ENCODE peak calls at places on chromosomes 3 and 15, in ten cellular contexts. One of them, this sample, is unnamed.

GRCh38 chr3:52217409-52217805 is 8.0 kb downstream of the TLR9 start:
- DNase-seq in GM03348: no peak
- DNase-seq in NCI-H1105: no peak
- DNase-seq in activated T-cell treated with anti-CD3 and anti-CD28 coated beads, Interleukin-2, amount 50 U/mL, for 4 hours: no peak
- DNase-seq in activated naive CD4-positive, alpha-beta T cell: no peak
- DNase-seq in amygdala: no peak
- DNase-seq in mucosa of gallbladder: no peak
- DNase-seq in HFFc6: no peak
- DNase-seq in activated CD4-positive, alpha-beta T cell treated with anti-CD3 and anti-CD28 coated beads for 48 hours: peak
- DNase-seq in uterus: no peak
- DNase-seq in this sample: no peak

GRCh38 chr3:14876942-14877341 is 58.2 kb downstream of the FGD5 start:
- DNase-seq in GM03348: peak
- DNase-seq in activated T-cell treated with anti-CD3 and anti-CD28 coated beads, Interleukin-2, amount 50 U/mL, for 4 hours: no peak
- DNase-seq in mucosa of gallbladder: peak
- DNase-seq in NCI-H1105: no peak
- DNase-seq in activated CD4-positive, alpha-beta T cell treated with anti-CD3 and anti-CD28 coated beads for 48 hours: no peak
- DNase-seq in uterus: peak
- DNase-seq in activated naive CD4-positive, alpha-beta T cell: no peak
- DNase-seq in HFFc6: no peak
- DNase-seq in amygdala: no peak
- DNase-seq in this sample: peak

GRCh38 chr3:43892061-43892460 is 201.3 kb downstream of the ABHD5 start:
- DNase-seq in GM03348: no peak
- DNase-seq in NCI-H1105: no peak
- DNase-seq in mucosa of gallbladder: no peak
- DNase-seq in activated T-cell treated with anti-CD3 and anti-CD28 coated beads, Interleukin-2, amount 50 U/mL, for 4 hours: no peak
- DNase-seq in activated CD4-positive, alpha-beta T cell treated with anti-CD3 and anti-CD28 coated beads for 48 hours: no peak
- DNase-seq in HFFc6: no peak
- DNase-seq in amygdala: no peak
- DNase-seq in activated naive CD4-positive, alpha-beta T cell: no peak
- DNase-seq in uterus: no peak
- DNase-seq in this sample: no peak

GRCh38 chr15:93180656-93181055 is 91.6 kb upstream of the RGMA start:
- DNase-seq in activated T-cell treated with anti-CD3 and anti-CD28 coated beads, Interleukin-2, amount 50 U/mL, for 4 hours: no peak
- DNase-seq in NCI-H1105: no peak
- DNase-seq in uterus: no peak
- DNase-seq in amygdala: no peak
- DNase-seq in activated CD4-positive, alpha-beta T cell treated with anti-CD3 and anti-CD28 coated beads for 48 hours: no peak
- DNase-seq in GM03348: no peak
- DNase-seq in activated naive CD4-positive, alpha-beta T cell: no peak
- DNase-seq in mucosa of gallbladder: no peak
- DNase-seq in HFFc6: no peak
- DNase-seq in this sample: no peak

GRCh38 chr15:37967788-37968187 is 33.3 kb downstream of the TMCO5A start:
- DNase-seq in HFFc6: no peak
- DNase-seq in uterus: no peak
- DNase-seq in NCI-H1105: no peak
- DNase-seq in GM03348: no peak
- DNase-seq in activated CD4-positive, alpha-beta T cell treated with anti-CD3 and anti-CD28 coated beads for 48 hours: no peak
- DNase-seq in mucosa of gallbladder: peak
- DNase-seq in activated T-cell treated with anti-CD3 and anti-CD28 coated beads, Interleukin-2, amount 50 U/mL, for 4 hours: no peak
- DNase-seq in amygdala: no peak
- DNase-seq in activated naive CD4-positive, alpha-beta T cell: no peak
- DNase-seq in this sample: no peak

GRCh38 chr3:134323966-134324962 is 50.0 kb downstream of the AMOTL2 start:
- DNase-seq in NCI-H1105: no peak
- DNase-seq in GM03348: no peak
- DNase-seq in amygdala: no peak
- DNase-seq in mucosa of gallbladder: no peak
- DNase-seq in activated T-cell treated with anti-CD3 and anti-CD28 coated beads, Interleukin-2, amount 50 U/mL, for 4 hours: no peak
- DNase-seq in activated naive CD4-positive, alpha-beta T cell: no peak
- DNase-seq in HFFc6: no peak
- DNase-seq in uterus: no peak
- DNase-seq in activated CD4-positive, alpha-beta T cell treated with anti-CD3 and anti-CD28 coated beads for 48 hours: no peak
- DNase-seq in this sample: no peak

GRCh38 chr3:22542311-22542710 is 660.8 kb upstream of the UBE2E2 start:
- DNase-seq in HFFc6: no peak
- DNase-seq in uterus: no peak
- DNase-seq in GM03348: no peak
- DNase-seq in activated T-cell treated with anti-CD3 and anti-CD28 coated beads, Interleukin-2, amount 50 U/mL, for 4 hours: no peak
- DNase-seq in activated CD4-positive, alpha-beta T cell treated with anti-CD3 and anti-CD28 coated beads for 48 hours: no peak
- DNase-seq in NCI-H1105: no peak
- DNase-seq in mucosa of gallbladder: no peak
- DNase-seq in amygdala: no peak
- DNase-seq in activated naive CD4-positive, alpha-beta T cell: no peak
- DNase-seq in this sample: no peak

GRCh38 chr3:170211668-170212067 is 10.6 kb upstream of the PRKCI start:
- DNase-seq in uterus: no peak
- DNase-seq in GM03348: no peak
- DNase-seq in amygdala: no peak
- DNase-seq in NCI-H1105: no peak
- DNase-seq in activated CD4-positive, alpha-beta T cell treated with anti-CD3 and anti-CD28 coated beads for 48 hours: no peak
- DNase-seq in activated naive CD4-positive, alpha-beta T cell: no peak
- DNase-seq in HFFc6: no peak
- DNase-seq in activated T-cell treated with anti-CD3 and anti-CD28 coated beads, Interleukin-2, amount 50 U/mL, for 4 hours: no peak
- DNase-seq in mucosa of gallbladder: no peak
- DNase-seq in this sample: no peak

GRCh38 chr3:170307998-170308398 is 49.5 kb upstream of the SKIL start:
- DNase-seq in amygdala: no peak
- DNase-seq in uterus: no peak
- DNase-seq in NCI-H1105: no peak
- DNase-seq in activated naive CD4-positive, alpha-beta T cell: no peak
- DNase-seq in GM03348: no peak
- DNase-seq in activated T-cell treated with anti-CD3 and anti-CD28 coated beads, Interleukin-2, amount 50 U/mL, for 4 hours: no peak
- DNase-seq in mucosa of gallbladder: no peak
- DNase-seq in activated CD4-positive, alpha-beta T cell treated with anti-CD3 and anti-CD28 coated beads for 48 hours: no peak
- DNase-seq in HFFc6: peak
- DNase-seq in this sample: no peak

GRCh38 chr3:158103956-158104338 is 2.3 kb downstream of the SHOX2 start:
- DNase-seq in activated CD4-positive, alpha-beta T cell treated with anti-CD3 and anti-CD28 coated beads for 48 hours: no peak
- DNase-seq in NCI-H1105: no peak
- DNase-seq in mucosa of gallbladder: no peak
- DNase-seq in GM03348: peak
- DNase-seq in activated naive CD4-positive, alpha-beta T cell: no peak
- DNase-seq in activated T-cell treated with anti-CD3 and anti-CD28 coated beads, Interleukin-2, amount 50 U/mL, for 4 hours: no peak
- DNase-seq in uterus: no peak
- DNase-seq in HFFc6: no peak
- DNase-seq in amygdala: no peak
- DNase-seq in this sample: no peak

GRCh38 chr15:32122013-32122412 is 91.7 kb downstream of the CHRNA7 start:
- DNase-seq in activated T-cell treated with anti-CD3 and anti-CD28 coated beads, Interleukin-2, amount 50 U/mL, for 4 hours: no peak
- DNase-seq in NCI-H1105: no peak
- DNase-seq in GM03348: no peak
- DNase-seq in HFFc6: no peak
- DNase-seq in activated naive CD4-positive, alpha-beta T cell: no peak
- DNase-seq in activated CD4-positive, alpha-beta T cell treated with anti-CD3 and anti-CD28 coated beads for 48 hours: no peak
- DNase-seq in uterus: no peak
- DNase-seq in amygdala: no peak
- DNase-seq in mucosa of gallbladder: no peak
- DNase-seq in this sample: no peak

GRCh38 chr15:68646156-68646555 is 67.4 kb downstream of the CORO2B start:
- DNase-seq in mucosa of gallbladder: no peak
- DNase-seq in NCI-H1105: no peak
- DNase-seq in activated naive CD4-positive, alpha-beta T cell: no peak
- DNase-seq in activated CD4-positive, alpha-beta T cell treated with anti-CD3 and anti-CD28 coated beads for 48 hours: no peak
- DNase-seq in HFFc6: no peak
- DNase-seq in amygdala: no peak
- DNase-seq in activated T-cell treated with anti-CD3 and anti-CD28 coated beads, Interleukin-2, amount 50 U/mL, for 4 hours: no peak
- DNase-seq in GM03348: no peak
- DNase-seq in uterus: peak
- DNase-seq in this sample: no peak

GRCh38 chr15:58038426-58039106 is 26.9 kb downstream of the ALDH1A2 start:
- DNase-seq in amygdala: no peak
- DNase-seq in uterus: no peak
- DNase-seq in mucosa of gallbladder: peak
- DNase-seq in GM03348: no peak
- DNase-seq in NCI-H1105: peak
- DNase-seq in HFFc6: no peak
- DNase-seq in activated T-cell treated with anti-CD3 and anti-CD28 coated beads, Interleukin-2, amount 50 U/mL, for 4 hours: no peak
- DNase-seq in activated CD4-positive, alpha-beta T cell treated with anti-CD3 and anti-CD28 coated beads for 48 hours: no peak
- DNase-seq in activated naive CD4-positive, alpha-beta T cell: no peak
- DNase-seq in this sample: no peak

GRCh38 chr15:68319997-68320396 is 42.5 kb downstream of the FEM1B start:
- DNase-seq in activated CD4-positive, alpha-beta T cell treated with anti-CD3 and anti-CD28 coated beads for 48 hours: no peak
- DNase-seq in activated naive CD4-positive, alpha-beta T cell: no peak
- DNase-seq in uterus: no peak
- DNase-seq in mucosa of gallbladder: no peak
- DNase-seq in amygdala: no peak
- DNase-seq in activated T-cell treated with anti-CD3 and anti-CD28 coated beads, Interleukin-2, amount 50 U/mL, for 4 hours: no peak
- DNase-seq in HFFc6: no peak
- DNase-seq in GM03348: no peak
- DNase-seq in NCI-H1105: no peak
- DNase-seq in this sample: no peak

GRCh38 chr3:126540946-126541627 is 17.1 kb downstream of the CHST13 start:
- DNase-seq in mucosa of gallbladder: no peak
- DNase-seq in activated T-cell treated with anti-CD3 and anti-CD28 coated beads, Interleukin-2, amount 50 U/mL, for 4 hours: no peak
- DNase-seq in activated naive CD4-positive, alpha-beta T cell: no peak
- DNase-seq in activated CD4-positive, alpha-beta T cell treated with anti-CD3 and anti-CD28 coated beads for 48 hours: no peak
- DNase-seq in HFFc6: no peak
- DNase-seq in uterus: peak
- DNase-seq in NCI-H1105: no peak
- DNase-seq in amygdala: no peak
- DNase-seq in GM03348: no peak
- DNase-seq in this sample: no peak

GRCh38 chr15:78697449-78697848 is 56.4 kb upstream of the CHRNB4 start:
- DNase-seq in activated T-cell treated with anti-CD3 and anti-CD28 coated beads, Interleukin-2, amount 50 U/mL, for 4 hours: no peak
- DNase-seq in HFFc6: no peak
- DNase-seq in GM03348: no peak
- DNase-seq in amygdala: no peak
- DNase-seq in mucosa of gallbladder: no peak
- DNase-seq in activated naive CD4-positive, alpha-beta T cell: no peak
- DNase-seq in uterus: no peak
- DNase-seq in activated CD4-positive, alpha-beta T cell treated with anti-CD3 and anti-CD28 coated beads for 48 hours: no peak
- DNase-seq in NCI-H1105: no peak
- DNase-seq in this sample: no peak

GRCh38 chr3:195763248-195763830 is 42.6 kb downstream of the MUC20 start:
- DNase-seq in amygdala: no peak
- DNase-seq in activated T-cell treated with anti-CD3 and anti-CD28 coated beads, Interleukin-2, amount 50 U/mL, for 4 hours: no peak
- DNase-seq in HFFc6: no peak
- DNase-seq in uterus: no peak
- DNase-seq in GM03348: no peak
- DNase-seq in mucosa of gallbladder: no peak
- DNase-seq in activated CD4-positive, alpha-beta T cell treated with anti-CD3 and anti-CD28 coated beads for 48 hours: no peak
- DNase-seq in activated naive CD4-positive, alpha-beta T cell: no peak
- DNase-seq in NCI-H1105: no peak
- DNase-seq in this sample: no peak

GRCh38 chr3:184832903-184833302 is 20.9 kb downstream of the VPS8 start:
- DNase-seq in activated CD4-positive, alpha-beta T cell treated with anti-CD3 and anti-CD28 coated beads for 48 hours: no peak
- DNase-seq in activated T-cell treated with anti-CD3 and anti-CD28 coated beads, Interleukin-2, amount 50 U/mL, for 4 hours: no peak
- DNase-seq in GM03348: no peak
- DNase-seq in mucosa of gallbladder: no peak
- DNase-seq in HFFc6: no peak
- DNase-seq in activated naive CD4-positive, alpha-beta T cell: no peak
- DNase-seq in uterus: no peak
- DNase-seq in amygdala: no peak
- DNase-seq in NCI-H1105: no peak
- DNase-seq in this sample: no peak

GRCh38 chr3:16427309-16427965 is 86.1 kb downstream of the RFTN1 start:
- DNase-seq in activated CD4-positive, alpha-beta T cell treated with anti-CD3 and anti-CD28 coated beads for 48 hours: no peak
- DNase-seq in HFFc6: peak
- DNase-seq in activated T-cell treated with anti-CD3 and anti-CD28 coated beads, Interleukin-2, amount 50 U/mL, for 4 hours: no peak
- DNase-seq in activated naive CD4-positive, alpha-beta T cell: no peak
- DNase-seq in mucosa of gallbladder: peak
- DNase-seq in GM03348: peak
- DNase-seq in amygdala: no peak
- DNase-seq in uterus: peak
- DNase-seq in NCI-H1105: no peak
- DNase-seq in this sample: no peak

GRCh38 chr3:138284079-138284478 is 45.6 kb downstream of the NME9 start:
- DNase-seq in uterus: no peak
- DNase-seq in NCI-H1105: no peak
- DNase-seq in activated CD4-positive, alpha-beta T cell treated with anti-CD3 and anti-CD28 coated beads for 48 hours: no peak
- DNase-seq in HFFc6: no peak
- DNase-seq in activated T-cell treated with anti-CD3 and anti-CD28 coated beads, Interleukin-2, amount 50 U/mL, for 4 hours: no peak
- DNase-seq in GM03348: no peak
- DNase-seq in activated naive CD4-positive, alpha-beta T cell: no peak
- DNase-seq in amygdala: no peak
- DNase-seq in mucosa of gallbladder: no peak
- DNase-seq in this sample: no peak

GRCh38 chr3:172315401-172316091 is 132.7 kb downstream of the GHSR start:
- DNase-seq in activated T-cell treated with anti-CD3 and anti-CD28 coated beads, Interleukin-2, amount 50 U/mL, for 4 hours: no peak
- DNase-seq in activated naive CD4-positive, alpha-beta T cell: no peak
- DNase-seq in NCI-H1105: no peak
- DNase-seq in amygdala: no peak
- DNase-seq in activated CD4-positive, alpha-beta T cell treated with anti-CD3 and anti-CD28 coated beads for 48 hours: no peak
- DNase-seq in GM03348: no peak
- DNase-seq in uterus: peak
- DNase-seq in mucosa of gallbladder: peak
- DNase-seq in HFFc6: peak
- DNase-seq in this sample: no peak

GRCh38 chr3:38542401-38543298 is 46.5 kb downstream of the EXOG start:
- DNase-seq in mucosa of gallbladder: no peak
- DNase-seq in activated naive CD4-positive, alpha-beta T cell: no peak
- DNase-seq in NCI-H1105: no peak
- DNase-seq in activated CD4-positive, alpha-beta T cell treated with anti-CD3 and anti-CD28 coated beads for 48 hours: no peak
- DNase-seq in amygdala: no peak
- DNase-seq in activated T-cell treated with anti-CD3 and anti-CD28 coated beads, Interleukin-2, amount 50 U/mL, for 4 hours: no peak
- DNase-seq in uterus: no peak
- DNase-seq in HFFc6: no peak
- DNase-seq in GM03348: no peak
- DNase-seq in this sample: no peak

GRCh38 chr15:60390231-60390630 is 7.6 kb downstream of the ANXA2 start:
- DNase-seq in activated naive CD4-positive, alpha-beta T cell: no peak
- DNase-seq in amygdala: no peak
- DNase-seq in activated CD4-positive, alpha-beta T cell treated with anti-CD3 and anti-CD28 coated beads for 48 hours: no peak
- DNase-seq in uterus: no peak
- DNase-seq in NCI-H1105: no peak
- DNase-seq in GM03348: no peak
- DNase-seq in mucosa of gallbladder: no peak
- DNase-seq in HFFc6: no peak
- DNase-seq in activated T-cell treated with anti-CD3 and anti-CD28 coated beads, Interleukin-2, amount 50 U/mL, for 4 hours: no peak
- DNase-seq in this sample: no peak

GRCh38 chr3:10341901-10342398 is 21.0 kb upstream of the SEC13 start:
- DNase-seq in GM03348: no peak
- DNase-seq in activated naive CD4-positive, alpha-beta T cell: no peak
- DNase-seq in amygdala: no peak
- DNase-seq in uterus: no peak
- DNase-seq in HFFc6: no peak
- DNase-seq in activated T-cell treated with anti-CD3 and anti-CD28 coated beads, Interleukin-2, amount 50 U/mL, for 4 hours: no peak
- DNase-seq in NCI-H1105: no peak
- DNase-seq in activated CD4-positive, alpha-beta T cell treated with anti-CD3 and anti-CD28 coated beads for 48 hours: no peak
- DNase-seq in mucosa of gallbladder: no peak
- DNase-seq in this sample: no peak

GRCh38 chr3:134334231-134334900 is 39.9 kb downstream of the AMOTL2 start:
- DNase-seq in amygdala: no peak
- DNase-seq in NCI-H1105: no peak
- DNase-seq in GM03348: peak
- DNase-seq in HFFc6: no peak
- DNase-seq in mucosa of gallbladder: no peak
- DNase-seq in uterus: no peak
- DNase-seq in activated naive CD4-positive, alpha-beta T cell: no peak
- DNase-seq in activated CD4-positive, alpha-beta T cell treated with anti-CD3 and anti-CD28 coated beads for 48 hours: no peak
- DNase-seq in activated T-cell treated with anti-CD3 and anti-CD28 coated beads, Interleukin-2, amount 50 U/mL, for 4 hours: no peak
- DNase-seq in this sample: no peak

GRCh38 chr3:184334470-184335158 is 2.8 kb upstream of the FAM131A start:
- DNase-seq in activated CD4-positive, alpha-beta T cell treated with anti-CD3 and anti-CD28 coated beads for 48 hours: peak
- DNase-seq in GM03348: no peak
- DNase-seq in amygdala: no peak
- DNase-seq in mucosa of gallbladder: no peak
- DNase-seq in HFFc6: peak
- DNase-seq in activated naive CD4-positive, alpha-beta T cell: peak
- DNase-seq in activated T-cell treated with anti-CD3 and anti-CD28 coated beads, Interleukin-2, amount 50 U/mL, for 4 hours: peak
- DNase-seq in NCI-H1105: no peak
- DNase-seq in uterus: no peak
- DNase-seq in this sample: no peak

GRCh38 chr3:66253790-66254620 is 33.2 kb downstream of the SLC25A26 start:
- DNase-seq in activated CD4-positive, alpha-beta T cell treated with anti-CD3 and anti-CD28 coated beads for 48 hours: no peak
- DNase-seq in mucosa of gallbladder: no peak
- DNase-seq in amygdala: no peak
- DNase-seq in activated T-cell treated with anti-CD3 and anti-CD28 coated beads, Interleukin-2, amount 50 U/mL, for 4 hours: no peak
- DNase-seq in uterus: no peak
- DNase-seq in NCI-H1105: no peak
- DNase-seq in activated naive CD4-positive, alpha-beta T cell: no peak
- DNase-seq in GM03348: peak
- DNase-seq in HFFc6: peak
- DNase-seq in this sample: no peak

GRCh38 chr3:193774916-193775285 is 181.9 kb downstream of the OPA1 start:
- DNase-seq in activated T-cell treated with anti-CD3 and anti-CD28 coated beads, Interleukin-2, amount 50 U/mL, for 4 hours: no peak
- DNase-seq in amygdala: no peak
- DNase-seq in mucosa of gallbladder: no peak
- DNase-seq in activated naive CD4-positive, alpha-beta T cell: no peak
- DNase-seq in GM03348: no peak
- DNase-seq in uterus: no peak
- DNase-seq in HFFc6: no peak
- DNase-seq in activated CD4-positive, alpha-beta T cell treated with anti-CD3 and anti-CD28 coated beads for 48 hours: no peak
- DNase-seq in NCI-H1105: no peak
- DNase-seq in this sample: no peak

This sample was measured in esophagus squamous epithelium.